ENCODE peak calls at places on chromosomes 11 and 22, in seven cellular contexts. U is fibroblast of lung; X is cardiac muscle cell; B is PC-9; R is CD4-positive, alpha-beta memory T cell; M is neuronal stem cell; K is transverse colon. J is an unnamed sample.

GRCh38 chr11:77503006-77503405 is 29.1 kb upstream of the PAK1 start:
- DNase-seq in B (peak; percentile 50), R (no peak), M (no peak), X (peak; percentile 26), U (peak; percentile 45), K (no peak), J (no peak)

GRCh38 chr11:11973361-11973800 is 35.0 kb downstream of the DKK3 start:
- DNase-seq in B (no peak), R (no peak), M (no peak), U (peak; percentile 86), K (peak; percentile 33), X (peak; percentile 87), J (peak; percentile 86)

GRCh38 chr11:122917311-122917710 is 34.8 kb downstream of the JHY start:
- DNase-seq in M (no peak), X (no peak), K (no peak), B (no peak), R (no peak), U (peak; percentile 79), J (no peak)

GRCh38 chr11:60396790-60397189 is 531 bp downstream of the MS4A14 start:
- DNase-seq in K (no peak), B (no peak), R (no peak), U (no peak), X (no peak), M (no peak), J (no peak)

GRCh38 chr11:134120143-134120850 is 51.4 kb downstream of the JAM3 start:
- DNase-seq in M (no peak), U (peak; percentile 97), B (no peak), X (peak; percentile 48), K (peak; percentile 39), R (no peak), J (peak; percentile 75)

GRCh38 chr11:67523556-67524479 is 572 bp upstream of the CABP2 start:
- DNase-seq in K (peak; percentile 52), U (no peak), M (no peak), B (no peak), X (no peak), R (no peak), J (no peak)

GRCh38 chr22:39290724-39291161 is 28.7 kb downstream of the RPL3 start:
- DNase-seq in U (peak; percentile 64), X (peak; percentile 38), K (no peak), R (no peak), M (no peak), B (peak; percentile 92), J (peak; percentile 86)

GRCh38 chr11:10514210-10514609 is 26.8 kb downstream of the RNF141 start:
- DNase-seq in U (no peak), B (no peak), R (no peak), X (no peak), K (no peak), M (no peak), J (no peak)

GRCh38 chr11:64642876-64643257 is 51.8 kb downstream of the SLC22A12 start:
- DNase-seq in B (no peak), U (no peak), R (no peak), X (no peak), K (no peak), M (no peak), J (no peak)

GRCh38 chr11:64960719-64961118 is 11.2 kb downstream of the MAJIN start:
- DNase-seq in K (no peak), U (no peak), R (no peak), B (no peak), M (no peak), X (no peak), J (no peak)

GRCh38 chr11:109298865-109299264 is 123.1 kb upstream of the C11orf87 start:
- DNase-seq in B (no peak), M (no peak), R (no peak), K (no peak), X (no peak), U (peak; percentile 13), J (no peak)

GRCh38 chr11:131982154-131982553 is 611.7 kb downstream of the NTM start:
- DNase-seq in X (no peak), K (no peak), B (no peak), M (peak; percentile 41), U (no peak), R (no peak), J (no peak)

GRCh38 chr11:47348131-47348802 is 4.2 kb downstream of the MYBPC3 start:
- DNase-seq in U (no peak), X (no peak), B (no peak), M (no peak), R (no peak), K (no peak), J (no peak)

GRCh38 chr11:128660957-128661356 is 32.9 kb upstream of the FLI1 start:
- DNase-seq in M (no peak), R (no peak), U (no peak), B (no peak), X (peak; percentile 28), K (no peak), J (no peak)

GRCh38 chr22:49724030-49724892 is 103.4 kb downstream of the BRD1 start:
- DNase-seq in R (peak; percentile 10), M (no peak), U (no peak), K (no peak), B (no peak), X (no peak), J (peak; percentile 23)

GRCh38 chr22:43136255-43136654 is 6.9 kb downstream of the MCAT start:
- DNase-seq in U (peak; percentile 20), K (peak; percentile 57), M (no peak), B (peak; percentile 32), X (peak; percentile 78), R (peak; percentile 25), J (peak; percentile 39)

GRCh38 chr11:70247042-70247709 is 23.3 kb upstream of the PPFIA1 start:
- DNase-seq in M (no peak), X (no peak), B (no peak), U (peak; percentile 62), K (no peak), R (no peak), J (no peak)

GRCh38 chr11:35969089-35970046 is 25.5 kb downstream of the LDLRAD3 start:
- DNase-seq in X (no peak), M (no peak), R (no peak), U (no peak), B (no peak), K (peak; percentile 10), J (no peak)

GRCh38 chr11:101867951-101868350 is 46.9 kb upstream of the CEP126 start:
- DNase-seq in K (no peak), U (peak; percentile 83), M (no peak), R (no peak), X (no peak), B (no peak), J (no peak)

GRCh38 chr11:11478687-11479086 is 125.6 kb upstream of the CSNK2A3 start:
- DNase-seq in K (no peak), X (no peak), R (no peak), M (no peak), U (no peak), B (no peak), J (no peak)

GRCh38 chr22:24185001-24185500 is 3.8 kb downstream of the SUSD2 start:
- DNase-seq in R (no peak), M (no peak), B (no peak), K (no peak), U (no peak), X (no peak), J (no peak)

GRCh38 chr11:117861151-117862018 is 15.1 kb downstream of the FXYD6 start:
- DNase-seq in B (no peak), K (no peak), X (peak; percentile 84), M (peak; percentile 66), R (no peak), U (no peak), J (peak; percentile 70)

GRCh38 chr11:96103102-96103501 is 179.2 kb upstream of the MTMR2 start:
- DNase-seq in M (no peak), U (no peak), X (no peak), B (no peak), K (no peak), R (no peak), J (no peak)

GRCh38 chr11:18106688-18107087 is 806 bp upstream of the SAAL1 start:
- DNase-seq in M (no peak), K (no peak), R (no peak), B (no peak), U (peak; percentile 29), X (no peak), J (no peak)

GRCh38 chr11:10162222-10162621 is 131.8 kb downstream of the SBF2 start:
- DNase-seq in M (no peak), K (no peak), B (no peak), X (no peak), U (no peak), R (no peak), J (no peak)

GRCh38 chr11:2752923-2753322 is 53.1 kb upstream of the KCNQ1OT1 start:
- DNase-seq in R (no peak), U (no peak), B (no peak), X (no peak), K (peak; percentile 2), M (no peak), J (no peak)

GRCh38 chr11:8442301-8442700 is 151.7 kb downstream of the STK33 start:
- DNase-seq in R (no peak), K (no peak), X (no peak), U (no peak), M (peak; percentile 43), B (no peak), J (no peak)

GRCh38 chr22:32546935-32547334 is 72.3 kb downstream of the FBXO7 start:
- DNase-seq in U (no peak), X (no peak), B (peak; percentile 24), M (no peak), K (no peak), R (no peak), J (no peak)
- H3K27ac ChIP-seq in U (no peak overlapping the region), X (no peak overlapping the region), B (no peak overlapping the region), M (no peak overlapping the region), K (peak overlapping the region; percentile 42), R (no peak overlapping the region), J (no peak overlapping the region)

GRCh38 chr22:37741312-37741795 is 44.5 kb downstream of the TRIOBP start:
- DNase-seq in X (peak; percentile 97), K (peak; percentile 81), U (peak; percentile 93), R (no peak), B (no peak), M (no peak), J (peak; percentile 81)
- H3K4me1 ChIP-seq in X (peaks cover 14% of the 10 kb centered on the region), K (peaks cover 45% of the 10 kb centered on the region), U (peaks cover 35% of the 10 kb centered on the region), R (peaks cover 8% of the 10 kb centered on the region), B (peaks cover 43% of the 10 kb centered on the region), M (peaks cover 9% of the 10 kb centered on the region), J (peaks cover 19% of the 10 kb centered on the region)

DNA sequence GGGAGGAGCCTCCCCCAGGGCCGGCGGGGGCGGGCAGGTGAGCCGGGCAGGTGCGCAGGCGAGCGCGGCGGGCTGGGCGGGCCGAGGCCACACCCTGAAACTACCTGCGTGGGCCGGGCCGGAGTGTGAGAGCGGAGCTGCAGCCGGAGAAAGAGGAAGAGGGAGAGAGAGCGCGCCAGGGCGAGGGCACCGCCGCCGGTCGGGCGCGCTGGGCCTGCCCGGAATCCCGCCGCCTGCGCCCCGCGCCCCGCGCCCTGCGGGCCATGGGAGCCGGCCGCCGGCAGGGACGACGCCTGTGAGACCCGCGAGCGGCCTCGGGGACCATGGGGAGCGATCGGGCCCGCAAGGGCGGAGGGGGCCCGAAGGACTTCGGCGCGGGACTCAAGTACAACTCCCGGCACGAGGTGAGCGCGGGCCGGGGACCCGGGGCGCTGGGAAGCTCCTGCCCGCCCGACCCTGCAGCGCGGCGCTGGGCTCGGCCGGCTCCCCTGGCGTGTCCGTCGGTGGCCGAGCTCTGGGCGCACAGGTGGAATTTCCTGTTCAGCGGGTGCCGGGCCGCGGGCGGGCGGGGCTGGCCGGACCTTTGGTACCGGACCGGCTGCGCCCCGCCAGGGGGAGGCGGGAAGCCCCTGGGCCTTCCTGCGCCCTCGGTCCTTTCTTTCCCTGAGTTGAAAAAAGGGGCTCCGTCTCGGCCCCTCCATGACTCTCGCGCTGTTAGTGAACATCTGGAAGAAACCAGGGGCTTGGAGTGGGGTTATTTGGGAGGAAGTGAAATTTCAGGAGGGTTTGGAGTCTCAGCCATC is at the start of gene ST14:
- DNase-seq in K (peak; percentile 89), R (no peak), U (no peak), X (peak; percentile 36), B (peak; percentile 63), M (no peak), J (no peak)
- H3K27ac ChIP-seq in K (peak within 1 kb of the TSS; percentile 84), R (no peak within 1 kb of the TSS), U (no peak within 1 kb of the TSS), X (no peak within 1 kb of the TSS), B (peak within 1 kb of the TSS; percentile 75), M (no peak within 1 kb of the TSS), J (no peak within 1 kb of the TSS)

GRCh38 chr11:69063671-69064260 is 15.0 kb downstream of the TPCN2 start:
- DNase-seq in R (no peak), K (no peak), B (no peak), M (no peak), X (no peak), U (no peak), J (no peak)
- H3K4me1 ChIP-seq in R (no peaks in the 10 kb centered on the region), K (no peaks in the 10 kb centered on the region), B (no peaks in the 10 kb centered on the region), M (no peaks in the 10 kb centered on the region), X (peaks cover 2% of the 10 kb centered on the region), U (no peaks in the 10 kb centered on the region), J (peaks cover 12% of the 10 kb centered on the region)